ENCODE peak calls at places on chromosomes 12 and 14, in four cellular contexts. One of them, this sample, is unnamed.

GRCh38 chr12:46774011-46774633 is 51.7 kb downstream of the SLC38A4 start:
- DNase-seq in Caco-2: no peak
- DNase-seq in GM23338: no peak
- DNase-seq in activated B cell treated with CpG ODN at 0.5 μM for 24 hours: no peak
- DNase-seq in this sample: no peak

GRCh38 chr12:124992874-124993567 is 424 bp upstream of the BRI3BP start:
- DNase-seq in Caco-2: peak
- DNase-seq in GM23338: peak
- DNase-seq in activated B cell treated with CpG ODN at 0.5 μM for 24 hours: peak
- DNase-seq in this sample: peak

GRCh38 chr12:52082988-52083637 is 3.6 kb downstream of the SMIM41 start:
- DNase-seq in Caco-2: peak
- DNase-seq in GM23338: peak
- DNase-seq in activated B cell treated with CpG ODN at 0.5 μM for 24 hours: peak
- DNase-seq in this sample: no peak

GRCh38 chr12:47730341-47730744 is 5.1 kb upstream of the ENDOU start:
- DNase-seq in Caco-2: no peak
- DNase-seq in GM23338: no peak
- DNase-seq in activated B cell treated with CpG ODN at 0.5 μM for 24 hours: no peak
- DNase-seq in this sample: no peak

GRCh38 chr14:71230897-71231296 is 323.6 kb downstream of the PCNX1 start:
- DNase-seq in Caco-2: no peak
- DNase-seq in GM23338: peak
- DNase-seq in activated B cell treated with CpG ODN at 0.5 μM for 24 hours: no peak
- DNase-seq in this sample: no peak

GRCh38 chr12:15691372-15691771 is 97.8 kb downstream of the EPS8 start:
- DNase-seq in Caco-2: no peak
- DNase-seq in GM23338: no peak
- DNase-seq in activated B cell treated with CpG ODN at 0.5 μM for 24 hours: no peak
- DNase-seq in this sample: no peak

GRCh38 chr14:105279642-105280361 is 21.0 kb downstream of the BRF1 start:
- DNase-seq in Caco-2: no peak
- DNase-seq in GM23338: no peak
- DNase-seq in activated B cell treated with CpG ODN at 0.5 μM for 24 hours: no peak
- DNase-seq in this sample: no peak

GRCh38 chr12:38332814-38333213 is 16.2 kb downstream of the ALG10B start:
- DNase-seq in Caco-2: no peak
- DNase-seq in GM23338: no peak
- DNase-seq in activated B cell treated with CpG ODN at 0.5 μM for 24 hours: no peak
- DNase-seq in this sample: no peak

GRCh38 chr12:28908646-28909045 is 240.4 kb upstream of the FAR2 start:
- DNase-seq in Caco-2: no peak
- DNase-seq in GM23338: no peak
- DNase-seq in activated B cell treated with CpG ODN at 0.5 μM for 24 hours: no peak
- DNase-seq in this sample: no peak

GRCh38 chr14:104552738-104553125 is 26.8 kb upstream of the C14orf180 start:
- DNase-seq in Caco-2: no peak
- DNase-seq in GM23338: no peak
- DNase-seq in activated B cell treated with CpG ODN at 0.5 μM for 24 hours: peak
- DNase-seq in this sample: no peak

GRCh38 chr12:97501422-97501821 is 38.8 kb downstream of the RMST start:
- DNase-seq in Caco-2: no peak
- DNase-seq in GM23338: no peak
- DNase-seq in activated B cell treated with CpG ODN at 0.5 μM for 24 hours: no peak
- DNase-seq in this sample: no peak

GRCh38 chr12:72296389-72296788 is 24.2 kb downstream of the TRHDE start:
- DNase-seq in Caco-2: no peak
- DNase-seq in GM23338: no peak
- DNase-seq in activated B cell treated with CpG ODN at 0.5 μM for 24 hours: no peak
- DNase-seq in this sample: peak

GRCh38 chr12:2179953-2180736 is 127.4 kb downstream of the CACNA1C start:
- DNase-seq in Caco-2: no peak
- DNase-seq in GM23338: no peak
- DNase-seq in activated B cell treated with CpG ODN at 0.5 μM for 24 hours: no peak
- DNase-seq in this sample: peak

GRCh38 chr12:6539276-6540134 is 5.2 kb downstream of the GAPDH start:
- DNase-seq in Caco-2: no peak
- DNase-seq in GM23338: peak
- DNase-seq in activated B cell treated with CpG ODN at 0.5 μM for 24 hours: no peak
- DNase-seq in this sample: no peak

GRCh38 chr14:83255015-83255726 is 1721.5 kb upstream of the SEL1L start:
- DNase-seq in Caco-2: no peak
- DNase-seq in GM23338: no peak
- DNase-seq in activated B cell treated with CpG ODN at 0.5 μM for 24 hours: no peak
- DNase-seq in this sample: no peak

GRCh38 chr14:21048638-21049037 is 6.5 kb downstream of the RNASE7 start:
- DNase-seq in Caco-2: no peak
- DNase-seq in GM23338: no peak
- DNase-seq in activated B cell treated with CpG ODN at 0.5 μM for 24 hours: no peak
- DNase-seq in this sample: no peak

GRCh38 chr14:31745741-31746140 is 184.5 kb downstream of the NUBPL start:
- DNase-seq in Caco-2: no peak
- DNase-seq in GM23338: peak
- DNase-seq in activated B cell treated with CpG ODN at 0.5 μM for 24 hours: no peak
- DNase-seq in this sample: no peak

GRCh38 chr12:12616512-12617275 is 5.0 kb downstream of the CREBL2 start:
- DNase-seq in Caco-2: no peak
- DNase-seq in GM23338: no peak
- DNase-seq in activated B cell treated with CpG ODN at 0.5 μM for 24 hours: no peak
- DNase-seq in this sample: no peak

GRCh38 chr12:46219147-46219891 is 49.5 kb downstream of the SLC38A1 start:
- DNase-seq in Caco-2: no peak
- DNase-seq in GM23338: no peak
- DNase-seq in activated B cell treated with CpG ODN at 0.5 μM for 24 hours: no peak
- DNase-seq in this sample: no peak

GRCh38 chr12:123516221-123516780 is 17.2 kb downstream of the RILPL1 start:
- DNase-seq in Caco-2: peak
- DNase-seq in GM23338: no peak
- DNase-seq in activated B cell treated with CpG ODN at 0.5 μM for 24 hours: no peak
- DNase-seq in this sample: no peak

GRCh38 chr14:47626151-47627035 is 49.0 kb downstream of the MDGA2 start:
- DNase-seq in Caco-2: no peak
- DNase-seq in GM23338: no peak
- DNase-seq in activated B cell treated with CpG ODN at 0.5 μM for 24 hours: no peak
- DNase-seq in this sample: no peak

GRCh38 chr14:21024668-21025373 is at the start of gene NDRG2:
- DNase-seq in Caco-2: peak
- DNase-seq in GM23338: peak
- DNase-seq in activated B cell treated with CpG ODN at 0.5 μM for 24 hours: peak
- DNase-seq in this sample: no peak

GRCh38 chr12:115000038-115000437 is 316.1 kb upstream of the TBX3 start:
- DNase-seq in Caco-2: peak
- DNase-seq in GM23338: no peak
- DNase-seq in activated B cell treated with CpG ODN at 0.5 μM for 24 hours: no peak
- DNase-seq in this sample: peak

GRCh38 chr12:49059385-49060232 is 985 bp downstream of the KMT2D start:
- DNase-seq in Caco-2: no peak
- DNase-seq in GM23338: peak
- DNase-seq in activated B cell treated with CpG ODN at 0.5 μM for 24 hours: no peak
- DNase-seq in this sample: no peak

GRCh38 chr14:92693998-92694780 is 54.2 kb downstream of the LGMN start:
- DNase-seq in Caco-2: no peak
- DNase-seq in GM23338: no peak
- DNase-seq in activated B cell treated with CpG ODN at 0.5 μM for 24 hours: no peak
- DNase-seq in this sample: peak

GRCh38 chr14:54257424-54257823 is 139.4 kb upstream of the CDKN3 start:
- DNase-seq in Caco-2: no peak
- DNase-seq in GM23338: peak
- DNase-seq in activated B cell treated with CpG ODN at 0.5 μM for 24 hours: no peak
- DNase-seq in this sample: no peak

GRCh38 chr14:75518625-75519024 is 3.6 kb upstream of the BATF start:
- DNase-seq in Caco-2: peak
- DNase-seq in GM23338: peak
- DNase-seq in activated B cell treated with CpG ODN at 0.5 μM for 24 hours: no peak
- DNase-seq in this sample: peak

GRCh38 chr14:24670594-24670993 is 36.6 kb upstream of the GZMB start:
- DNase-seq in Caco-2: no peak
- DNase-seq in GM23338: no peak
- DNase-seq in activated B cell treated with CpG ODN at 0.5 μM for 24 hours: no peak
- DNase-seq in this sample: no peak

GRCh38 chr14:30223385-30223785 is 295.7 kb upstream of the PRKD1 start:
- DNase-seq in Caco-2: no peak
- DNase-seq in GM23338: no peak
- DNase-seq in activated B cell treated with CpG ODN at 0.5 μM for 24 hours: no peak
- DNase-seq in this sample: peak

GRCh38 chr12:90090929-90091651 is 382.5 kb upstream of the ATP2B1 start:
- DNase-seq in Caco-2: peak
- DNase-seq in GM23338: no peak
- DNase-seq in activated B cell treated with CpG ODN at 0.5 μM for 24 hours: no peak
- DNase-seq in this sample: peak

GRCh38 chr12:73465106-73465505 is 1072.5 kb upstream of the ATXN7L3B start:
- DNase-seq in Caco-2: peak
- DNase-seq in GM23338: peak
- DNase-seq in activated B cell treated with CpG ODN at 0.5 μM for 24 hours: no peak
- DNase-seq in this sample: no peak

DNA sequence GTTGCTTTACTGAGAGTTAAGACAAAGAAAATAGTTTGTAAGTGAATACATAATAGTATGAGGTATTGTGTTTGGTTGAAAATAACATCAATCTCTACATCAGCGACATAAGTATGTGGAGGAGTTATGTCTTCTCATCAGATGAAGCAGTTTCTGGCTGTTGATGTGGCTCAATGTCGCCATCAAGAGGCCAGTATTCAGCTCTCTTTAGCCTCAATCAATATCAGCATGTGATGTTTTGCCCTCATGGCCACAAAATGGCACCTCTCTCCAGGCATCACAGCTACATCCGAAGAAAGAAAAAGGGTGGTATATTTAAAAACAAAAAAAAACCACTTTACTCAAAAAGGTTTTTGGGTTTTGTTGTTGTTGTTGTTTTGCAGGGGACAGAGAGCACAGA is 302.3 kb upstream of the TMEM132C start:
- DNase-seq in Caco-2: no peak
- DNase-seq in GM23338: peak
- DNase-seq in activated B cell treated with CpG ODN at 0.5 μM for 24 hours: no peak
- DNase-seq in this sample: no peak
- TF ChIP-seq CTCF in Caco-2: no peak
- TF ChIP-seq CTCF in GM23338: peak
- TF ChIP-seq CTCF in activated B cell treated with CpG ODN at 0.5 μM for 24 hours: no peak
- TF ChIP-seq CTCF in this sample: no peak

DNA sequence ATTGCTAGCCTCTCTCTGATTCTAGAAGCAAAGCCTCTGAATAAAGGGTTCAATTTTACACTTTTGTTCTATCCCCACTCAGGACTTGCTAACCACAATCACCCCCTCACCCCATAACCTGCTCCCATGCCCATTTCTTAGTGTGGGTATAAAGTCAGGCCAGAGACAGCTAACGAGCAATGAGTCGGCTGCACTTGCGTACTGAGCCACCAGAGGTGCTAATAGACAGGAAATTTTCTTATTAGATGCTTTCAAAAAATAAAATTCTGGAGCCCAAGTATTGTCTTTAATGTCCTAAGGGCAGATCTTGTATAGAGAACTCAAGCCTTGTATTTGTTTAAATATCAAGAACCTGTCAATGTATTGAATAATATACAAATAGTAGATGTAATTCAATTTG is 256.9 kb downstream of the SYT1 start:
- DNase-seq in Caco-2: no peak
- DNase-seq in GM23338: peak
- DNase-seq in activated B cell treated with CpG ODN at 0.5 μM for 24 hours: no peak
- DNase-seq in this sample: peak
- TF ChIP-seq CTCF in Caco-2: peak
- TF ChIP-seq CTCF in GM23338: peak
- TF ChIP-seq CTCF in activated B cell treated with CpG ODN at 0.5 μM for 24 hours: no peak
- TF ChIP-seq CTCF in this sample: no peak

GRCh38 chr14:69807192-69807591 is 10.2 kb upstream of the SLC10A1 start:
- DNase-seq in Caco-2: no peak
- DNase-seq in GM23338: no peak
- DNase-seq in activated B cell treated with CpG ODN at 0.5 μM for 24 hours: no peak
- DNase-seq in this sample: no peak

GRCh38 chr14:69808919-69809808 is 12.1 kb upstream of the SLC10A1 start:
- DNase-seq in Caco-2: peak
- DNase-seq in GM23338: no peak
- DNase-seq in activated B cell treated with CpG ODN at 0.5 μM for 24 hours: no peak
- DNase-seq in this sample: no peak

GRCh38 chr14:69798339-69798735 is 1.3 kb upstream of the SLC10A1 start:
- DNase-seq in Caco-2: no peak
- DNase-seq in GM23338: no peak
- DNase-seq in activated B cell treated with CpG ODN at 0.5 μM for 24 hours: no peak
- DNase-seq in this sample: no peak

GRCh38 chr14:69804902-69805301 is 7.9 kb upstream of the SLC10A1 start:
- DNase-seq in Caco-2: no peak
- DNase-seq in GM23338: no peak
- DNase-seq in activated B cell treated with CpG ODN at 0.5 μM for 24 hours: no peak
- DNase-seq in this sample: no peak

DNA sequence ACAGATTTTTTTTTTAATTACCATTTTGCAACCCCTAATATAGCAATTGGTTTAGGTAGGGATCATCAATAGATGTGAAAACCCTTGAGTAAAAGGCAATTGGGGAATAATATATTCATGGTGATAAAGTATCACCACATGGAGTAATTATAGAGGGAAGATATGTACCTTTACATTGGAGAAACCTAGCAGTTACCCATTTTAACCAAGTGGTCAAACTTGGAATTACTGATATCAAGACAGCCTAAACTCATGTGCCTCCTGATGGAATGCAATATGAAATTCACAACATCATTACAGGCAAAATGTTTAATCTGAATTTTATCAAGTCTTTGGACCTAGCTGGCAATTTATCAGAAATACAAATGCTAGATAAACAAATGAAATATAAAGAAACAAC is 6.7 kb upstream of the SLC10A1 start:
- DNase-seq in Caco-2: no peak
- DNase-seq in GM23338: peak
- DNase-seq in activated B cell treated with CpG ODN at 0.5 μM for 24 hours: no peak
- DNase-seq in this sample: no peak
- TF ChIP-seq CTCF in Caco-2: no peak
- TF ChIP-seq CTCF in GM23338: peak
- TF ChIP-seq CTCF in activated B cell treated with CpG ODN at 0.5 μM for 24 hours: no peak
- TF ChIP-seq CTCF in this sample: no peak

GRCh38 chr12:103808239-103808880 is 32.7 kb downstream of the NT5DC3 start:
- DNase-seq in Caco-2: no peak
- DNase-seq in GM23338: no peak
- DNase-seq in activated B cell treated with CpG ODN at 0.5 μM for 24 hours: no peak
- DNase-seq in this sample: no peak

GRCh38 chr12:103809154-103809553 is 31.9 kb downstream of the NT5DC3 start:
- DNase-seq in Caco-2: no peak
- DNase-seq in GM23338: no peak
- DNase-seq in activated B cell treated with CpG ODN at 0.5 μM for 24 hours: no peak
- DNase-seq in this sample: no peak

GRCh38 chr12:103806807-103807206 is 34.2 kb downstream of the NT5DC3 start:
- DNase-seq in Caco-2: no peak
- DNase-seq in GM23338: no peak
- DNase-seq in activated B cell treated with CpG ODN at 0.5 μM for 24 hours: no peak
- DNase-seq in this sample: no peak

GRCh38 chr12:103805961-103806360 is 35.1 kb downstream of the NT5DC3 start:
- DNase-seq in Caco-2: no peak
- DNase-seq in GM23338: no peak
- DNase-seq in activated B cell treated with CpG ODN at 0.5 μM for 24 hours: no peak
- DNase-seq in this sample: no peak

GRCh38 chr12:103807561-103808238 is 33.3 kb downstream of the NT5DC3 start:
- DNase-seq in Caco-2: no peak
- DNase-seq in GM23338: no peak
- DNase-seq in activated B cell treated with CpG ODN at 0.5 μM for 24 hours: no peak
- DNase-seq in this sample: no peak
- TF ChIP-seq CTCF in Caco-2: no peak
- TF ChIP-seq CTCF in GM23338: no peak
- TF ChIP-seq CTCF in activated B cell treated with CpG ODN at 0.5 μM for 24 hours: no peak
- TF ChIP-seq CTCF in this sample: no peak